ENCODE peak calls at places on chromosome 17, in five cellular contexts. U is H9, O is neuronal stem cell, Q is mesenchymal stem cell, M is H1. T is an unnamed sample.

GRCh38 chr17:55454906-55455474 is 33.4 kb upstream of the MMD start:
- DNase-seq in U (no peak), O (no peak), Q (peak), M (no peak), T (peak)

GRCh38 chr17:2957631-2958286 is 105.6 kb downstream of the OR1D5 start:
- DNase-seq in U (peak), O (no peak), Q (no peak), M (no peak), T (no peak)

GRCh38 chr17:45011767-45012166 is 39.7 kb downstream of the DCAKD start:
- DNase-seq in U (no peak), O (no peak), Q (no peak), M (no peak), T (no peak)

GRCh38 chr17:6069611-6070279 is 434 bp upstream of the WSCD1 start:
- DNase-seq in U (no peak), O (no peak), Q (peak), M (no peak), T (no peak)

GRCh38 chr17:71987634-71988033 is 133.2 kb upstream of the SOX9 start:
- DNase-seq in U (no peak), O (no peak), Q (no peak), M (no peak), T (no peak)

GRCh38 chr17:66557886-66558285 is 255.5 kb downstream of the PRKCA start:
- DNase-seq in U (no peak), O (no peak), Q (no peak), M (no peak), T (no peak)

GRCh38 chr17:38982858-38983746 is 15.9 kb upstream of the FBXO47 start:
- DNase-seq in U (peak), O (peak), Q (peak), M (peak), T (peak)

GRCh38 chr17:35242158-35242804 is 591 bp upstream of the SLFN5 start:
- DNase-seq in U (peak), O (peak), Q (no peak), M (peak), T (peak)

GRCh38 chr17:45639297-45639849 is 144.7 kb upstream of the CRHR1 start:
- DNase-seq in U (no peak), O (no peak), Q (no peak), M (no peak), T (no peak)

GRCh38 chr17:3866269-3866668 is 20.2 kb upstream of the NCBP3 start:
- DNase-seq in U (peak), O (no peak), Q (no peak), M (no peak), T (no peak)

GRCh38 chr17:1713878-1714487 is 3.8 kb upstream of the TLCD2 start:
- DNase-seq in U (peak), O (peak), Q (peak), M (no peak), T (no peak)

GRCh38 chr17:75818326-75818885 is 25.8 kb downstream of the UNC13D start:
- DNase-seq in U (no peak), O (no peak), Q (no peak), M (no peak), T (no peak)

GRCh38 chr17:71801301-71801700 is 319.5 kb upstream of the SOX9 start:
- DNase-seq in U (no peak), O (no peak), Q (no peak), M (no peak), T (no peak)

GRCh38 chr17:55677449-55677848 is 45.2 kb downstream of the TMEM100 start:
- DNase-seq in U (no peak), O (no peak), Q (no peak), M (no peak), T (no peak)

GRCh38 chr17:81832608-81833159 is 407 bp downstream of the MCRIP1 start:
- DNase-seq in U (no peak), O (no peak), Q (peak), M (no peak), T (peak)

GRCh38 chr17:13557077-13557476 is 44.7 kb downstream of the HS3ST3A1 start:
- DNase-seq in U (no peak), O (no peak), Q (peak), M (no peak), T (no peak)

GRCh38 chr17:15238064-15238463 is 27.1 kb downstream of the PMP22 start:
- DNase-seq in U (no peak), O (no peak), Q (no peak), M (no peak), T (no peak)

GRCh38 chr17:81406117-81406953 is 11.1 kb downstream of the BAHCC1 start:
- DNase-seq in U (no peak), O (no peak), Q (peak), M (no peak), T (no peak)

GRCh38 chr17:499836-500543 is 147.4 kb upstream of the RPH3AL start:
- DNase-seq in U (no peak), O (no peak), Q (no peak), M (no peak), T (peak)

GRCh38 chr17:28704219-28704858 is 7.3 kb downstream of the PROCA1 start:
- DNase-seq in U (no peak), O (no peak), Q (no peak), M (no peak), T (no peak)

GRCh38 chr17:28705728-28706334 is 5.9 kb downstream of the PROCA1 start:
- DNase-seq in U (no peak), O (no peak), Q (no peak), M (no peak), T (no peak)

GRCh38 chr17:28705074-28705659 is 6.5 kb downstream of the PROCA1 start:
- DNase-seq in U (no peak), O (no peak), Q (no peak), M (no peak), T (no peak)

GRCh38 chr17:28707339-28707720 is 4.4 kb downstream of the PROCA1 start:
- DNase-seq in U (no peak), O (no peak), Q (no peak), M (no peak), T (no peak)

GRCh38 chr17:28706471-28707338 is 5.0 kb downstream of the PROCA1 start:
- DNase-seq in U (no peak), O (no peak), Q (no peak), M (no peak), T (no peak)
- H2BK12ac ChIP-seq in U (no peak), O (no peak), Q (no peak), M (peak), T (no peak)

DNA sequence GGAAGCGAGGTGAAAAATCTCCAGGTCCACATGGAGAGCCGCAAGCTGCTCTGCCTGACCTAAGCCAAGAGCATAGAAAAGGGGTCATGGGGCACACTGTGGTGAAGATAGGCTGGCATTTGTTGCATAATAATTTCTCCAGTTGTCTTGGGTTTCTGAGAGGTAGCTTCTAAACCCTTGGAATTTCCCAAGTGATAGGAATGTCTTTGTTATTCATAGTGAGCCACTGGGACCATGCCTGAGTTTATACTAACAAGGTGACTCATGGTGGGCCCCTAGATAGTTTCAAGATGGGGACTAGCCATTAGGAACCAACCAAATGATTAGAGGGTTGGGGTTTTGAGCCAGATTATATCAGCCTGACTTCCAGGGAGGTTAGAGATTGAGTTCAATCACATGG is 25.6 kb downstream of the SOST start:
- DNase-seq in U (no peak), O (no peak), Q (peak), M (no peak), T (peak)
- H2BK12ac ChIP-seq in U (no peak), O (no peak), Q (no peak), M (no peak), T (no peak)

GRCh38 chr17:79446347-79446746 is 164.5 kb downstream of the RBFOX3 start:
- DNase-seq in U (no peak), O (no peak), Q (no peak), M (no peak), T (no peak)

GRCh38 chr17:79440251-79440650 is 170.6 kb downstream of the RBFOX3 start:
- DNase-seq in U (no peak), O (no peak), Q (no peak), M (no peak), T (no peak)

GRCh38 chr17:79444226-79444625 is 166.6 kb downstream of the RBFOX3 start:
- DNase-seq in U (no peak), O (no peak), Q (no peak), M (no peak), T (no peak)

GRCh38 chr17:79441607-79442006 is 169.2 kb downstream of the RBFOX3 start:
- DNase-seq in U (no peak), O (no peak), Q (no peak), M (no peak), T (no peak)

DNA sequence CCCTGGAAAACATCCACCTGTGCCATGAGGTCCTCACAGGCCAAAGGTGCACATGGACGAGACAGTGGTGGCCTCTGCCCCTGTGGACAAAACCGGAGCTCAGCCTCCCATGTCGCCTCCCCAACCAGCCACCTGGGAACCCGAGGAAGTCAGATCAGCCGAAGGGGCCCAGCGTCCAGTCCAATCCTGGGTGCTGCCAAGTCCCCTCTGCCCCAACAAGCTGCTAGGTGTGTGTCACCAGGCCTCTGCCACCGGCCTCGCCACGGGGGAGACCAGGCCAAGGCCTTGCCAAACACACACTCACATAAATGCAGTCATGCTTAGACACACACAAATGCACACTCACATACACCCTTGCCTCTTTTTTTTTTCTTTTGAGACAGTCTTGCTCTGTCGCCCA is 167.8 kb downstream of the RBFOX3 start:
- DNase-seq in U (no peak), O (no peak), Q (no peak), M (no peak), T (no peak)
- H2BK12ac ChIP-seq in U (no peak), O (no peak), Q (no peak), M (no peak), T (no peak)

DNA sequence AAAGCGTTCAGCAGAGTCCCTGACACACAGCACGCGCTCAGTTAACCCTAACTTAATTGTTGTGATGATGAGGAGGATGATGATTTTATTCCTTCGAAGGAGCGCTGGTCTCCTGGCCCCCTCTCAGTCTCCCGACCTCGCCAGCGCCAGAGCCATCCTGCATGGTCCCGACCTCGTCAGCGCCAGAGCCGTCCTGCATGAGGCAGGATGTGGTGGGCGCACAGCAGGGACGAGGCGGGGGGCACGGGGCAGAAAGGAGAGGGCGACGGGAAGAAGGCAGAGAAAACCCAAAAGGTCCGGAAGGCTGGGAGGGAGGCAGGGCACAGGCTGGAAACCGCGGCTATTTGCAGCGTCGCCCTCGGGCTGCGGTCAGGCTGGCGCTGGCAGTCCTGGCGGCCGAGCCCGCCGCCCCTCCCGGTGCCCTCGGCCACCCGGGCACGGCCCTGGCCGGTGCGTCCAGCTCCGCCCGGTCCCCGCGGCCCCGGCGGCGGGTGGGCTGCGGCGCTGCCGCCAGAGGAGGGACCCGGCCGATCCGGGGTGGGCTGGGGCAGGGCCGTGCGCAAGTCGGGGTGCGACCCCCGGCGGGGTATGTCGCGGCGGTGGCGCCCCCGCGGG is 3.0 kb upstream of the TAC4 start:
- DNase-seq in U (peak), O (no peak), Q (no peak), M (no peak), T (peak)
- H2BK12ac ChIP-seq in U (no peak), O (no peak), Q (no peak), M (peak), T (no peak)

GRCh38 chr17:9308069-9308468 is 267.6 kb downstream of the STX8 start:
- DNase-seq in U (peak), O (no peak), Q (peak), M (no peak), T (peak)
- H2BK12ac ChIP-seq in U (no peak), O (no peak), Q (no peak), M (peak), T (no peak)

T was measured in trophoblast cell.